ENCODE peak calls at places on chromosomes 6 and 20, in ten cellular contexts. One of them, this sample, is unnamed.

GRCh38 chr20:57160985-57161384 is 105.5 kb downstream of the BMP7 start:
- DNase-seq in kidney tubule cell: no peak
- DNase-seq in ovary: no peak
- DNase-seq in NCI-H2171: no peak
- DNase-seq in activated T-cell treated with anti-CD3 and anti-CD28 coated beads, Interleukin-2, amount 50 U/mL, for 72 hours: no peak
- DNase-seq in effector memory CD4-positive, alpha-beta T cell: no peak
- DNase-seq in DND-41: no peak
- DNase-seq in fibroblast of lung: no peak
- DNase-seq in AG04450: no peak
- DNase-seq in naive thymus-derived CD8-positive, alpha-beta T cell: no peak
- DNase-seq in this sample: no peak

GRCh38 chr6:167079853-167080297 is 43.0 kb upstream of the CCR6 start:
- DNase-seq in fibroblast of lung: no peak
- DNase-seq in naive thymus-derived CD8-positive, alpha-beta T cell: no peak
- DNase-seq in AG04450: no peak
- DNase-seq in kidney tubule cell: no peak
- DNase-seq in DND-41: no peak
- DNase-seq in activated T-cell treated with anti-CD3 and anti-CD28 coated beads, Interleukin-2, amount 50 U/mL, for 72 hours: peak
- DNase-seq in ovary: no peak
- DNase-seq in effector memory CD4-positive, alpha-beta T cell: peak
- DNase-seq in NCI-H2171: no peak
- DNase-seq in this sample: peak

GRCh38 chr6:107179004-107179403 is 63.7 kb upstream of the BEND3 start:
- DNase-seq in activated T-cell treated with anti-CD3 and anti-CD28 coated beads, Interleukin-2, amount 50 U/mL, for 72 hours: peak
- DNase-seq in NCI-H2171: no peak
- DNase-seq in DND-41: peak
- DNase-seq in fibroblast of lung: peak
- DNase-seq in naive thymus-derived CD8-positive, alpha-beta T cell: no peak
- DNase-seq in kidney tubule cell: no peak
- DNase-seq in ovary: no peak
- DNase-seq in AG04450: no peak
- DNase-seq in effector memory CD4-positive, alpha-beta T cell: no peak
- DNase-seq in this sample: no peak

GRCh38 chr6:6131492-6132109 is 124.9 kb upstream of the NRN1 start:
- DNase-seq in DND-41: peak
- DNase-seq in effector memory CD4-positive, alpha-beta T cell: no peak
- DNase-seq in AG04450: no peak
- DNase-seq in naive thymus-derived CD8-positive, alpha-beta T cell: peak
- DNase-seq in kidney tubule cell: peak
- DNase-seq in NCI-H2171: no peak
- DNase-seq in fibroblast of lung: no peak
- DNase-seq in ovary: no peak
- DNase-seq in activated T-cell treated with anti-CD3 and anti-CD28 coated beads, Interleukin-2, amount 50 U/mL, for 72 hours: peak
- DNase-seq in this sample: no peak

GRCh38 chr6:33878541-33878940 is 74.7 kb upstream of the MLN start:
- DNase-seq in activated T-cell treated with anti-CD3 and anti-CD28 coated beads, Interleukin-2, amount 50 U/mL, for 72 hours: no peak
- DNase-seq in kidney tubule cell: no peak
- DNase-seq in fibroblast of lung: no peak
- DNase-seq in ovary: no peak
- DNase-seq in AG04450: no peak
- DNase-seq in effector memory CD4-positive, alpha-beta T cell: no peak
- DNase-seq in DND-41: no peak
- DNase-seq in naive thymus-derived CD8-positive, alpha-beta T cell: no peak
- DNase-seq in NCI-H2171: peak
- DNase-seq in this sample: no peak

GRCh38 chr20:18987781-18988360 is 174.3 kb downstream of the SCP2D1 start:
- DNase-seq in DND-41: no peak
- DNase-seq in NCI-H2171: no peak
- DNase-seq in AG04450: no peak
- DNase-seq in effector memory CD4-positive, alpha-beta T cell: no peak
- DNase-seq in fibroblast of lung: no peak
- DNase-seq in naive thymus-derived CD8-positive, alpha-beta T cell: no peak
- DNase-seq in kidney tubule cell: no peak
- DNase-seq in activated T-cell treated with anti-CD3 and anti-CD28 coated beads, Interleukin-2, amount 50 U/mL, for 72 hours: no peak
- DNase-seq in ovary: no peak
- DNase-seq in this sample: no peak

GRCh38 chr6:160254467-160255312 is 3.9 kb downstream of the SLC22A2 start:
- DNase-seq in naive thymus-derived CD8-positive, alpha-beta T cell: no peak
- DNase-seq in AG04450: no peak
- DNase-seq in fibroblast of lung: no peak
- DNase-seq in ovary: no peak
- DNase-seq in effector memory CD4-positive, alpha-beta T cell: no peak
- DNase-seq in activated T-cell treated with anti-CD3 and anti-CD28 coated beads, Interleukin-2, amount 50 U/mL, for 72 hours: no peak
- DNase-seq in DND-41: no peak
- DNase-seq in NCI-H2171: no peak
- DNase-seq in kidney tubule cell: peak
- DNase-seq in this sample: no peak

GRCh38 chr6:35451354-35452185 is 568 bp upstream of the FANCE start:
- DNase-seq in naive thymus-derived CD8-positive, alpha-beta T cell: no peak
- DNase-seq in effector memory CD4-positive, alpha-beta T cell: no peak
- DNase-seq in activated T-cell treated with anti-CD3 and anti-CD28 coated beads, Interleukin-2, amount 50 U/mL, for 72 hours: no peak
- DNase-seq in ovary: peak
- DNase-seq in fibroblast of lung: no peak
- DNase-seq in AG04450: no peak
- DNase-seq in NCI-H2171: no peak
- DNase-seq in kidney tubule cell: no peak
- DNase-seq in DND-41: no peak
- DNase-seq in this sample: no peak

GRCh38 chr6:154127638-154128037 is 88.6 kb downstream of the OPRM1 start:
- DNase-seq in activated T-cell treated with anti-CD3 and anti-CD28 coated beads, Interleukin-2, amount 50 U/mL, for 72 hours: no peak
- DNase-seq in effector memory CD4-positive, alpha-beta T cell: no peak
- DNase-seq in AG04450: no peak
- DNase-seq in fibroblast of lung: no peak
- DNase-seq in ovary: no peak
- DNase-seq in NCI-H2171: no peak
- DNase-seq in kidney tubule cell: no peak
- DNase-seq in DND-41: no peak
- DNase-seq in naive thymus-derived CD8-positive, alpha-beta T cell: no peak
- DNase-seq in this sample: no peak

GRCh38 chr6:26133730-26134129 is 46.5 kb downstream of the HFE start:
- DNase-seq in naive thymus-derived CD8-positive, alpha-beta T cell: no peak
- DNase-seq in activated T-cell treated with anti-CD3 and anti-CD28 coated beads, Interleukin-2, amount 50 U/mL, for 72 hours: no peak
- DNase-seq in ovary: no peak
- DNase-seq in DND-41: no peak
- DNase-seq in kidney tubule cell: no peak
- DNase-seq in fibroblast of lung: no peak
- DNase-seq in AG04450: no peak
- DNase-seq in effector memory CD4-positive, alpha-beta T cell: no peak
- DNase-seq in NCI-H2171: no peak
- DNase-seq in this sample: no peak

GRCh38 chr20:50834599-50835005 is 39.7 kb downstream of the BCAS4 start:
- DNase-seq in fibroblast of lung: peak
- DNase-seq in effector memory CD4-positive, alpha-beta T cell: no peak
- DNase-seq in ovary: no peak
- DNase-seq in kidney tubule cell: no peak
- DNase-seq in AG04450: peak
- DNase-seq in naive thymus-derived CD8-positive, alpha-beta T cell: no peak
- DNase-seq in NCI-H2171: no peak
- DNase-seq in DND-41: no peak
- DNase-seq in activated T-cell treated with anti-CD3 and anti-CD28 coated beads, Interleukin-2, amount 50 U/mL, for 72 hours: no peak
- DNase-seq in this sample: no peak

GRCh38 chr6:4907602-4908001 is 96.2 kb downstream of the RPP40 start:
- DNase-seq in naive thymus-derived CD8-positive, alpha-beta T cell: no peak
- DNase-seq in DND-41: no peak
- DNase-seq in kidney tubule cell: no peak
- DNase-seq in ovary: no peak
- DNase-seq in AG04450: no peak
- DNase-seq in effector memory CD4-positive, alpha-beta T cell: no peak
- DNase-seq in NCI-H2171: no peak
- DNase-seq in activated T-cell treated with anti-CD3 and anti-CD28 coated beads, Interleukin-2, amount 50 U/mL, for 72 hours: no peak
- DNase-seq in fibroblast of lung: no peak
- DNase-seq in this sample: no peak

GRCh38 chr6:108675226-108676160 is 114.8 kb downstream of the FOXO3 start:
- DNase-seq in naive thymus-derived CD8-positive, alpha-beta T cell: no peak
- DNase-seq in activated T-cell treated with anti-CD3 and anti-CD28 coated beads, Interleukin-2, amount 50 U/mL, for 72 hours: no peak
- DNase-seq in kidney tubule cell: no peak
- DNase-seq in NCI-H2171: no peak
- DNase-seq in fibroblast of lung: no peak
- DNase-seq in DND-41: no peak
- DNase-seq in ovary: no peak
- DNase-seq in effector memory CD4-positive, alpha-beta T cell: no peak
- DNase-seq in AG04450: no peak
- DNase-seq in this sample: no peak

GRCh38 chr6:92945799-92946198 is 473.6 kb downstream of the EPHA7 start:
- DNase-seq in NCI-H2171: no peak
- DNase-seq in ovary: no peak
- DNase-seq in fibroblast of lung: peak
- DNase-seq in naive thymus-derived CD8-positive, alpha-beta T cell: no peak
- DNase-seq in effector memory CD4-positive, alpha-beta T cell: no peak
- DNase-seq in AG04450: no peak
- DNase-seq in DND-41: no peak
- DNase-seq in activated T-cell treated with anti-CD3 and anti-CD28 coated beads, Interleukin-2, amount 50 U/mL, for 72 hours: no peak
- DNase-seq in kidney tubule cell: peak
- DNase-seq in this sample: no peak

GRCh38 chr6:96394727-96395126 is 126.9 kb upstream of the UFL1 start:
- DNase-seq in activated T-cell treated with anti-CD3 and anti-CD28 coated beads, Interleukin-2, amount 50 U/mL, for 72 hours: no peak
- DNase-seq in DND-41: no peak
- DNase-seq in fibroblast of lung: no peak
- DNase-seq in ovary: no peak
- DNase-seq in naive thymus-derived CD8-positive, alpha-beta T cell: no peak
- DNase-seq in AG04450: no peak
- DNase-seq in kidney tubule cell: peak
- DNase-seq in effector memory CD4-positive, alpha-beta T cell: no peak
- DNase-seq in NCI-H2171: no peak
- DNase-seq in this sample: no peak

GRCh38 chr6:53322188-53323029 is 26.3 kb downstream of the ELOVL5 start:
- DNase-seq in kidney tubule cell: no peak
- DNase-seq in NCI-H2171: no peak
- DNase-seq in effector memory CD4-positive, alpha-beta T cell: no peak
- DNase-seq in ovary: no peak
- DNase-seq in naive thymus-derived CD8-positive, alpha-beta T cell: no peak
- DNase-seq in AG04450: no peak
- DNase-seq in DND-41: no peak
- DNase-seq in activated T-cell treated with anti-CD3 and anti-CD28 coated beads, Interleukin-2, amount 50 U/mL, for 72 hours: no peak
- DNase-seq in fibroblast of lung: peak
- DNase-seq in this sample: no peak

GRCh38 chr6:139135578-139136545 is 982 bp downstream of the HECA start:
- DNase-seq in ovary: peak
- DNase-seq in NCI-H2171: no peak
- DNase-seq in kidney tubule cell: peak
- DNase-seq in activated T-cell treated with anti-CD3 and anti-CD28 coated beads, Interleukin-2, amount 50 U/mL, for 72 hours: peak
- DNase-seq in AG04450: no peak
- DNase-seq in naive thymus-derived CD8-positive, alpha-beta T cell: peak
- DNase-seq in effector memory CD4-positive, alpha-beta T cell: peak
- DNase-seq in DND-41: peak
- DNase-seq in fibroblast of lung: peak
- DNase-seq in this sample: peak

GRCh38 chr20:20711413-20711812 is 1.0 kb downstream of the RALGAPA2 start:
- DNase-seq in fibroblast of lung: no peak
- DNase-seq in naive thymus-derived CD8-positive, alpha-beta T cell: no peak
- DNase-seq in activated T-cell treated with anti-CD3 and anti-CD28 coated beads, Interleukin-2, amount 50 U/mL, for 72 hours: peak
- DNase-seq in AG04450: no peak
- DNase-seq in DND-41: peak
- DNase-seq in ovary: no peak
- DNase-seq in effector memory CD4-positive, alpha-beta T cell: peak
- DNase-seq in kidney tubule cell: peak
- DNase-seq in NCI-H2171: no peak
- DNase-seq in this sample: no peak

GRCh38 chr20:54268941-54269340 is 61.1 kb downstream of the PFDN4 start:
- DNase-seq in NCI-H2171: no peak
- DNase-seq in DND-41: no peak
- DNase-seq in effector memory CD4-positive, alpha-beta T cell: no peak
- DNase-seq in naive thymus-derived CD8-positive, alpha-beta T cell: no peak
- DNase-seq in fibroblast of lung: no peak
- DNase-seq in kidney tubule cell: no peak
- DNase-seq in activated T-cell treated with anti-CD3 and anti-CD28 coated beads, Interleukin-2, amount 50 U/mL, for 72 hours: no peak
- DNase-seq in AG04450: no peak
- DNase-seq in ovary: no peak
- DNase-seq in this sample: no peak

GRCh38 chr6:7237653-7238190 is 75.3 kb downstream of the SSR1 start:
- DNase-seq in NCI-H2171: no peak
- DNase-seq in effector memory CD4-positive, alpha-beta T cell: no peak
- DNase-seq in AG04450: no peak
- DNase-seq in naive thymus-derived CD8-positive, alpha-beta T cell: no peak
- DNase-seq in activated T-cell treated with anti-CD3 and anti-CD28 coated beads, Interleukin-2, amount 50 U/mL, for 72 hours: no peak
- DNase-seq in fibroblast of lung: peak
- DNase-seq in ovary: no peak
- DNase-seq in kidney tubule cell: no peak
- DNase-seq in DND-41: no peak
- DNase-seq in this sample: no peak

GRCh38 chr20:39849664-39850063 is 839.4 kb downstream of the MAFB start:
- DNase-seq in kidney tubule cell: peak
- DNase-seq in effector memory CD4-positive, alpha-beta T cell: no peak
- DNase-seq in fibroblast of lung: peak
- DNase-seq in DND-41: no peak
- DNase-seq in NCI-H2171: no peak
- DNase-seq in AG04450: peak
- DNase-seq in ovary: peak
- DNase-seq in naive thymus-derived CD8-positive, alpha-beta T cell: no peak
- DNase-seq in activated T-cell treated with anti-CD3 and anti-CD28 coated beads, Interleukin-2, amount 50 U/mL, for 72 hours: no peak
- DNase-seq in this sample: no peak